ENCODE peak calls at places on chromosome 18, in seven cellular contexts. U, N, E, Q, B, S and X are unnamed samples.

GRCh38 chr18:77131652-77132368 is 773 bp downstream of the MBP start:
- DNase-seq in U (no peak), B (no peak), E (peak; percentile 79), Q (peak; percentile 41), S (peak; percentile 39), N (no peak), X (peak; percentile 73)

GRCh38 chr18:12639990-12640880 is 17.7 kb downstream of the SPIRE1 start:
- DNase-seq in U (no peak), B (peak; percentile 88), N (no peak), S (peak; percentile 75), Q (no peak), E (no peak), X (no peak)

GRCh38 chr18:13500891-13501887 is 225.2 kb downstream of the FAM210A start:
- DNase-seq in Q (peak; percentile 27), E (no peak), N (no peak), U (peak; percentile 60), S (peak; percentile 70), B (peak; percentile 33), X (no peak)

GRCh38 chr18:13726972-13727331 is 479 bp downstream of the RNMT start:
- DNase-seq in Q (no peak), N (no peak), E (no peak), S (peak; percentile 55), B (peak; percentile 55), U (no peak), X (peak; percentile 37)

GRCh38 chr18:40096675-40097074 is 1858.4 kb upstream of the PIK3C3 start:
- DNase-seq in N (no peak), E (no peak), Q (no peak), B (peak; percentile 20), S (no peak), U (no peak), X (no peak)

GRCh38 chr18:3683483-3683882 is 233.5 kb downstream of the TGIF1 start:
- DNase-seq in U (no peak), Q (no peak), N (no peak), B (no peak), S (no peak), E (no peak), X (no peak)

GRCh38 chr18:74608681-74609080 is 11.0 kb downstream of the ZNF407 start:
- DNase-seq in U (no peak), N (no peak), B (peak; percentile 19), S (no peak), Q (no peak), E (no peak), X (no peak)

GRCh38 chr18:35378206-35378795 is 1.2 kb upstream of the ZNF396 start:
- DNase-seq in S (no peak), N (no peak), Q (no peak), B (no peak), U (no peak), E (no peak), X (no peak)

GRCh38 chr18:28411806-28412205 is 234.9 kb upstream of the CDH2 start:
- DNase-seq in B (no peak), S (no peak), N (no peak), U (no peak), Q (no peak), E (no peak), X (no peak)

GRCh38 chr18:78939734-78940260 is 39.8 kb upstream of the SALL3 start:
- DNase-seq in Q (no peak), N (no peak), E (no peak), U (no peak), S (no peak), B (no peak), X (no peak)

GRCh38 chr18:5057348-5058012 is 139.6 kb downstream of the AKAIN1 start:
- DNase-seq in N (peak; percentile 43), Q (peak; percentile 21), B (peak; percentile 18), S (peak; percentile 42), U (peak; percentile 33), E (peak; percentile 68), X (peak; percentile 48)

GRCh38 chr18:60331890-60332289 is 40.7 kb downstream of the MC4R start:
- DNase-seq in U (no peak), B (no peak), S (no peak), E (no peak), N (no peak), Q (no peak), X (no peak)

GRCh38 chr18:62660741-62661140 is 54.6 kb upstream of the PHLPP1 start:
- DNase-seq in S (no peak), B (no peak), U (no peak), Q (no peak), N (no peak), E (no peak), X (no peak)

GRCh38 chr18:65768379-65768778 is 17.6 kb downstream of the CDH7 start:
- DNase-seq in E (no peak), Q (no peak), S (no peak), B (no peak), U (no peak), N (no peak), X (no peak)

GRCh38 chr18:24659837-24660720 is 199.6 kb downstream of the HRH4 start:
- DNase-seq in S (no peak), Q (no peak), N (peak; percentile 50), B (no peak), U (peak; percentile 5), E (peak; percentile 67), X (no peak)

GRCh38 chr18:61948196-61948800 is 55.5 kb upstream of the RNF152 start:
- DNase-seq in S (no peak), N (no peak), E (no peak), Q (no peak), U (no peak), B (peak; percentile 24), X (no peak)

GRCh38 chr18:12907258-12907925 is 23.4 kb upstream of the PTPN2 start:
- DNase-seq in E (no peak), N (no peak), S (no peak), B (peak; percentile 36), U (no peak), Q (no peak), X (no peak)